ENCODE peak calls at places on chromosomes 2 and 18, in four cellular contexts. One of them, this sample, is unnamed.

GRCh38 chr2:67399831-67400489 is 2.8 kb downstream of the ETAA1 start:
- DNase-seq in AG10803: no peak
- DNase-seq in fibroblast of the aortic adventitia: peak; percentile 66
- DNase-seq in astrocyte of the spinal cord: peak; percentile 49
- DNase-seq in this sample: peak; percentile 59

GRCh38 chr18:75070625-75071483 is 138.1 kb downstream of the PTGR3 start:
- DNase-seq in fibroblast of the aortic adventitia: peak; percentile 64
- DNase-seq in astrocyte of the spinal cord: peak; percentile 86
- DNase-seq in AG10803: peak; percentile 61
- DNase-seq in this sample: peak; percentile 71

GRCh38 chr2:25895620-25896019 is 17.3 kb upstream of the ASXL2 start:
- DNase-seq in astrocyte of the spinal cord: no peak
- DNase-seq in AG10803: no peak
- DNase-seq in fibroblast of the aortic adventitia: no peak
- DNase-seq in this sample: no peak

GRCh38 chr18:59620381-59620780 is 76.8 kb downstream of the CCBE1 start:
- DNase-seq in fibroblast of the aortic adventitia: no peak
- DNase-seq in astrocyte of the spinal cord: no peak
- DNase-seq in AG10803: no peak
- DNase-seq in this sample: no peak

GRCh38 chr2:207227062-207227748 is 61.5 kb upstream of the KLF7 start:
- DNase-seq in astrocyte of the spinal cord: peak; percentile 65
- DNase-seq in AG10803: peak; percentile 38
- DNase-seq in fibroblast of the aortic adventitia: no peak
- DNase-seq in this sample: no peak

GRCh38 chr2:183250061-183250460 is 125.8 kb downstream of the NUP35 start:
- DNase-seq in astrocyte of the spinal cord: no peak
- DNase-seq in fibroblast of the aortic adventitia: no peak
- DNase-seq in AG10803: no peak
- DNase-seq in this sample: no peak

GRCh38 chr2:191488135-191488534 is 189.8 kb upstream of the NABP1 start:
- DNase-seq in astrocyte of the spinal cord: no peak
- DNase-seq in fibroblast of the aortic adventitia: no peak
- DNase-seq in AG10803: peak; percentile 79
- DNase-seq in this sample: peak; percentile 12

GRCh38 chr2:210818473-210818872 is 262.1 kb downstream of the CPS1 start:
- DNase-seq in astrocyte of the spinal cord: no peak
- DNase-seq in fibroblast of the aortic adventitia: no peak
- DNase-seq in AG10803: no peak
- DNase-seq in this sample: no peak

GRCh38 chr2:230697676-230698075 is 15.0 kb upstream of the CAB39 start:
- DNase-seq in fibroblast of the aortic adventitia: peak; percentile 63
- DNase-seq in AG10803: no peak
- DNase-seq in astrocyte of the spinal cord: peak; percentile 50
- DNase-seq in this sample: no peak

DNA sequence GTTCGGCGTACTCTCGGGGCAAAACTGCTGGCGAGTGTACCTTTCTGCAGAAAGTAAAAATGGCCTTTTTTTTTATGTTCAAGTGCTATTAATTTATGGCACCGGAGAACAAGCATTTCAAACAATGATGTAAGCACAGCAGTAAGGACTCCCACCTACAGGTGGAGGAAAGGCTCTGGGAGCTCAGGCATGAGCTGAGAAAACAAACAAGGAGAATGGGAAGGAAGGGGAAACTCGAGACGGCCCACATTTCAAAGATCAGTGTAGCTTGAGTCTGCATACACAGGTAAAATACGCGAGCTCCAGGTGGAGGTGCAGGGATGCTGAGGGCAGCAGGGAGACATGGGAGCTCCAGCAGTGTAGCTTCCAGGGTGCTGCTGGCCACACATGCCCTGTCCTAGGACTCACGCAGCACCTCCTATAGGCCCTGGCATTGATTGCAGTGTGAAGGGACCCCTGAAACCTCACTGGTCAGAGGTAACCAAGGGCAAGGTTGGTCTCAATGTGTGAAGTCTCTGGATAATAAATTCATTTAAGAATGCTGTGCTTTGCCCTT is 362.8 kb upstream of the HS6ST1 start:
- DNase-seq in astrocyte of the spinal cord: no peak
- DNase-seq in AG10803: no peak
- DNase-seq in fibroblast of the aortic adventitia: no peak
- DNase-seq in this sample: no peak
- TF ChIP-seq CTCF in astrocyte of the spinal cord: no peak
- TF ChIP-seq CTCF in AG10803: no peak
- TF ChIP-seq CTCF in fibroblast of the aortic adventitia: no peak
- TF ChIP-seq CTCF in this sample: no peak

DNA sequence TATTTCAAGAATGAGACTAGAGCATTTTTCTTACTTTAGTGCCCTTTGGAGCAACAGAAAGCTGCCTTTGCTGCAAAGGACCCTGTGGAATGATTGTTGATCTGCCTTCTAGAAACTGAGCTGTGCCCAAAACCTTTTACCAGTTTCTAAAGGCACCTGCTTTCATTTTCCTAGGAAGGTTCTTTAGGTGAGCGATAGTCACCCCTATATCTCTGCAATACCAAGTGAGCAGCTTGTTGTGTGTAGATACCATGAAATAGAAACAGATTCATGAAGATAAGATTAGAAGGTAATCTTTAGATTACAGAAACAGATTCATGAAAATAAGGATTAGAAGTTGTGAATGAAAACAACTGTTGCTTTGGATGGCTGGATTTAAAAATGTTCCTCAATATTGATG is 202.3 kb downstream of the PLCL1 start:
- DNase-seq in AG10803: no peak
- DNase-seq in fibroblast of the aortic adventitia: no peak
- DNase-seq in astrocyte of the spinal cord: no peak
- DNase-seq in this sample: no peak
- TF ChIP-seq CTCF in AG10803: no peak
- TF ChIP-seq CTCF in fibroblast of the aortic adventitia: no peak
- TF ChIP-seq CTCF in astrocyte of the spinal cord: no peak
- TF ChIP-seq CTCF in this sample: no peak

DNA sequence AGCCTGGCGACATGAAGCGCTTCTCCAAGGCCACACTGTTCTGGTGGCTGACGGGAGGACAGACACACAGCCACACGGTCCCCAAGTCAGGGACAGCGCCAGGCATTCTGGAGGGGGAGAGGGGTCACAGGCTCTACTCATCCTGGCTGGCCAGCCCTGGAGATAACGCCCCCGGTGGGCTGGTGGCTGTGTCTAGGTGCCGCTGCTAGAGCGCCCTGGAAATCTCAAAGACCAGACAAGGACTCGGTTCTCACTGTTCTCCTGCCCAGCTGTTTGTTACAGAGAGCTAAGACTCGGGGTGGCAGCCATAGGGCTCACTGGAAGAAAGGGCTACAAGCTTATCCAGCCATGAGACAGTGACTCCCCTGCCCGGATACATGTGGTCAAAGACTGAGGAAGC is 72.0 kb downstream of the KCNF1 start:
- DNase-seq in AG10803: no peak
- DNase-seq in fibroblast of the aortic adventitia: no peak
- DNase-seq in astrocyte of the spinal cord: no peak
- DNase-seq in this sample: no peak
- TF ChIP-seq CTCF in AG10803: no peak
- TF ChIP-seq CTCF in fibroblast of the aortic adventitia: no peak
- TF ChIP-seq CTCF in astrocyte of the spinal cord: no peak
- TF ChIP-seq CTCF in this sample: no peak

GRCh38 chr2:102735431-102736130 is 26.2 kb upstream of the TMEM182 start:
- DNase-seq in AG10803: no peak
- DNase-seq in fibroblast of the aortic adventitia: peak; percentile 7
- DNase-seq in astrocyte of the spinal cord: peak; percentile 12
- DNase-seq in this sample: peak; percentile 34

GRCh38 chr2:102737435-102737834 is 24.4 kb upstream of the TMEM182 start:
- DNase-seq in astrocyte of the spinal cord: no peak
- DNase-seq in fibroblast of the aortic adventitia: no peak
- DNase-seq in AG10803: no peak
- DNase-seq in this sample: no peak

GRCh38 chr2:102736174-102736606 is 25.6 kb upstream of the TMEM182 start:
- DNase-seq in astrocyte of the spinal cord: peak; percentile 42
- DNase-seq in fibroblast of the aortic adventitia: peak; percentile 16
- DNase-seq in AG10803: peak; percentile 13
- DNase-seq in this sample: peak; percentile 48

GRCh38 chr2:102736607-102737409 is 25.0 kb upstream of the TMEM182 start:
- DNase-seq in fibroblast of the aortic adventitia: peak; percentile 53
- DNase-seq in astrocyte of the spinal cord: peak; percentile 61
- DNase-seq in AG10803: peak; percentile 43
- DNase-seq in this sample: peak; percentile 82
- TF ChIP-seq CTCF in fibroblast of the aortic adventitia: peak; percentile 38
- TF ChIP-seq CTCF in astrocyte of the spinal cord: peak; percentile 6
- TF ChIP-seq CTCF in AG10803: peak; percentile 36
- TF ChIP-seq CTCF in this sample: no peak

DNA sequence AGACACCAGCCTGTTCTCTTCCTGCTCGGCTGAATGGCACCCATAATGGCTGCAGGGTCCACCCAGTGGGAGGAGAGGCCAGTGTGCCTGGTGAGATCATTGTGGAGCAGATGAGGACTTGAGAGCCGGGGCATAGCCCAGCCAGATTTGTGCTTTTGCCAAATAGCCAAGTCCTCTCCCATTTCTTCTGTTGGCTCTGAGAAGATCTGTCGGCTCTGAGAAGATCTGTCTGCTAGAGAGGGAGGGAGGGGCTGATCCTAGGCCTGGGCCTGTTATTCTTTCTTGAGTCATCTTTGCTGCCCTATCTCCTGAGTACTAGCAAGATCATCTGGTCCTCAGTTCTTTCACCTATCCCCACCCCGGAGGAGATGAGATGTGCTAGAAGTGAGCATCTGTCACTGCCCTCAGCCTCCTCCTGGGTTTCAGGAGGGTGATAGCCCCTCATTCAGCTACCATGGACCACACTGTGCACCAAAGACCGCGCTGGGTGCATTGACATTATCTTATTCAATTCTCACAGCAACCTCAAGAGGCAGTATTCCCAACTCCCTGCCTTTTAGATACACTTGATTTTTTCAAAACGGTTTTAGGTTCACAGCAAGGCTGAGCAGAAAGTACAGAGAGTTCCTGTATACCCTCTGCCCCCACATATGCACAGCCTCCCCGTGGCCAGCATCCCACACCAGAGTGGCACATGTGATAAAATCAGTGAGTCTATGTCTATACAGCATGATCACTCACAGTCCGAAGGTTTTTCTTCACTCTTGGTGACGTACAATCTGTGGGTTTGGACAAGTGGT is 98.6 kb downstream of the CAPN13 start:
- DNase-seq in AG10803: peak; percentile 81
- DNase-seq in astrocyte of the spinal cord: no peak
- DNase-seq in fibroblast of the aortic adventitia: peak; percentile 86
- DNase-seq in this sample: no peak
- TF ChIP-seq CTCF in AG10803: peak; percentile 57
- TF ChIP-seq CTCF in astrocyte of the spinal cord: peak; percentile 38
- TF ChIP-seq CTCF in fibroblast of the aortic adventitia: peak; percentile 50
- TF ChIP-seq CTCF in this sample: peak; percentile 42

DNA sequence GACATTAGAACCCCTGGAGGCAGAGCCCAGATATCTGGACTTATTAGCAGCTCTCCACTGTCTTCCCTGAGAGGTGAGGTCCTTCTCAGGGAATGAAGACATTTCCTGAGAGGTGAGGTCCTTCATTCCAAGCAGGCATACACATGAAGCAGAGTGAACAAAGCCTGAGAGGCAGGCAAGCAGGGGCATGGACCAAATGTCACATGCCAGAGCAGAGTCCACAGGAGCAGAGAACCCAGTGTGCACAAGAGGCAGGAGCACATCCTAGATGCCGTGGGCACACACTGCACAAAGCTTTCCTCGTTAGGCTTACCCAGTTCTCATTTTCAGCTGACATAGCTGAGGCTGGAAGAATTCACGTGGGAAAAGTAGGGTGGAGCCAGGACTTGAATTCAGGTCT is 759.9 kb upstream of the HS6ST1 start:
- DNase-seq in AG10803: no peak
- DNase-seq in fibroblast of the aortic adventitia: no peak
- DNase-seq in astrocyte of the spinal cord: no peak
- DNase-seq in this sample: no peak
- TF ChIP-seq CTCF in AG10803: no peak
- TF ChIP-seq CTCF in fibroblast of the aortic adventitia: no peak
- TF ChIP-seq CTCF in astrocyte of the spinal cord: no peak
- TF ChIP-seq CTCF in this sample: no peak

GRCh38 chr18:10453885-10454772 is at the start of gene APCDD1:
- DNase-seq in astrocyte of the spinal cord: no peak
- DNase-seq in AG10803: no peak
- DNase-seq in fibroblast of the aortic adventitia: no peak
- DNase-seq in this sample: peak; percentile 80

GRCh38 chr18:10455726-10456453 is 1.5 kb downstream of the APCDD1 start:
- DNase-seq in AG10803: no peak
- DNase-seq in astrocyte of the spinal cord: no peak
- DNase-seq in fibroblast of the aortic adventitia: no peak
- DNase-seq in this sample: no peak

GRCh38 chr18:10454800-10455550 is 540 bp downstream of the APCDD1 start:
- DNase-seq in fibroblast of the aortic adventitia: peak; percentile 10
- DNase-seq in astrocyte of the spinal cord: no peak
- DNase-seq in AG10803: no peak
- DNase-seq in this sample: peak; percentile 53

GRCh38 chr18:10457798-10458197 is 3.4 kb downstream of the APCDD1 start:
- DNase-seq in astrocyte of the spinal cord: no peak
- DNase-seq in AG10803: no peak
- DNase-seq in fibroblast of the aortic adventitia: no peak
- DNase-seq in this sample: no peak

DNA sequence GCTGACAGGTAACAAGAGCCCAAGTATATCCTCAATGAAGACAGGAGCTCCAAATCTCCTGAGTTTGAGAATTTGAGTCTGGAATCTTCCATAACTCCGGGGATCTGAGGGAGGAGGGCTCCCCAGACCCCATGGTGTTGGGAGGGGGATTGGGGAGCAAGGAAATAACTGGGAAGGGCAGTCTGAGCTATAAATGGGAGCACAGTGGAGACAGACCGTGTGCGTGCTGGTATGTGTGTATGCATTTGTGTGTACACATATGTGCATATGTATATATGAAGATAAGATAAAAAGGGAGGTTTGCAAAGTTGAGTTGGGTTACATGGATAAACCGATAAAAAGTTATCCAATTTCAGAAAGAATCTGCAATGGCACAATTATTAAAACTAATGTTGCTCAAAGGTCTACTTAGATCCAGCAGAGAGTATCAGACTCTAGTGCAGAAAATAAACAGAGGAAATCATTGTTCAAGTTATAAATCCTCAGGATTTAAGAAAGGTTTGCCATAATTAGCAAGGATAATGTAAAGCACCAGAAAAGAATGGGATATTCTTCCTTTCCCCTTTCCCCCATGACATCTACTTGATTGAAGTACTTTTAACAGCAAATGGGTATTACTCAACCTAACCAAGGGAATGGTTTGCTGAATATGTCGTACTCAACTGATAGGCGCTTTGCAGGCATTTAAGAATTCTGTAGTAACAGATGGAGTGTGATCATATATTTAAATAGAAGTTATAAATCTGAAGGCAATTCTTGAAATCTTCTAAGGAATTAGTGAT is 2.5 kb downstream of the APCDD1 start:
- DNase-seq in fibroblast of the aortic adventitia: no peak
- DNase-seq in AG10803: no peak
- DNase-seq in astrocyte of the spinal cord: no peak
- DNase-seq in this sample: no peak
- TF ChIP-seq CTCF in fibroblast of the aortic adventitia: no peak
- TF ChIP-seq CTCF in AG10803: no peak
- TF ChIP-seq CTCF in astrocyte of the spinal cord: no peak
- TF ChIP-seq CTCF in this sample: no peak

GRCh38 chr2:161570424-161571050 is 53.7 kb upstream of the SLC4A10 start:
- DNase-seq in astrocyte of the spinal cord: no peak
- DNase-seq in fibroblast of the aortic adventitia: no peak
- DNase-seq in AG10803: no peak
- DNase-seq in this sample: peak; percentile 1
- TF ChIP-seq CTCF in astrocyte of the spinal cord: no peak
- TF ChIP-seq CTCF in fibroblast of the aortic adventitia: peak; percentile 19
- TF ChIP-seq CTCF in AG10803: peak; percentile 25
- TF ChIP-seq CTCF in this sample: peak; percentile 32

GRCh38 chr2:121351521-121352318 is 66.7 kb upstream of the TFCP2L1 start:
- DNase-seq in fibroblast of the aortic adventitia: no peak
- DNase-seq in AG10803: no peak
- DNase-seq in astrocyte of the spinal cord: no peak
- DNase-seq in this sample: no peak
- TF ChIP-seq CTCF in fibroblast of the aortic adventitia: no peak
- TF ChIP-seq CTCF in AG10803: no peak
- TF ChIP-seq CTCF in astrocyte of the spinal cord: no peak
- TF ChIP-seq CTCF in this sample: no peak

GRCh38 chr2:31317387-31317786 is 83.4 kb downstream of the EHD3 start:
- DNase-seq in AG10803: no peak
- DNase-seq in astrocyte of the spinal cord: no peak
- DNase-seq in fibroblast of the aortic adventitia: no peak
- DNase-seq in this sample: no peak
- TF ChIP-seq CTCF in AG10803: no peak
- TF ChIP-seq CTCF in astrocyte of the spinal cord: no peak
- TF ChIP-seq CTCF in fibroblast of the aortic adventitia: no peak
- TF ChIP-seq CTCF in this sample: no peak

This sample was measured in foreskin fibroblast.